ENCODE peak calls at places on chromosomes 6 and 20, in four cellular contexts. Z is HepG2, R is GM12878, T is K562. M is an unnamed sample.

GRCh38 chr20:31602779-31603441 is 2.2 kb upstream of the ID1 start:
- DNase-seq in Z (peak; percentile 66), R (peak; percentile 51), T (no peak), M (no peak)

GRCh38 chr6:151164383-151164782 is 75.4 kb upstream of the AKAP12 start:
- DNase-seq in Z (no peak), R (no peak), T (no peak), M (no peak)

GRCh38 chr20:24956001-24956761 is 7.1 kb downstream of the CST7 start:
- DNase-seq in Z (no peak), R (no peak), T (no peak), M (no peak)

GRCh38 chr6:135738646-135739045 is 112.9 kb upstream of the PDE7B start:
- DNase-seq in Z (no peak), R (no peak), T (no peak), M (no peak)

GRCh38 chr6:166562726-166563125 is 23.8 kb downstream of the RAMACL start:
- DNase-seq in Z (no peak), R (no peak), T (no peak), M (no peak)

GRCh38 chr20:35302421-35303335 is 10.5 kb upstream of the FAM83C start:
- DNase-seq in Z (no peak), R (no peak), T (no peak), M (no peak)

GRCh38 chr6:63883597-63883996 is 248.0 kb downstream of the PHF3 start:
- DNase-seq in Z (no peak), R (no peak), T (no peak), M (no peak)

GRCh38 chr6:150074651-150075416 is 5.9 kb upstream of the ULBP3 start:
- DNase-seq in Z (no peak), R (no peak), T (no peak), M (no peak)

GRCh38 chr6:108689279-108690161 is 128.8 kb downstream of the FOXO3 start:
- DNase-seq in Z (no peak), R (no peak), T (peak; percentile 52), M (no peak)

GRCh38 chr6:33419580-33420492 is at the start of gene SYNGAP1:
- DNase-seq in Z (no peak), R (no peak), T (no peak), M (no peak)

GRCh38 chr20:46998497-46999190 is 104.0 kb downstream of the EYA2 start:
- DNase-seq in Z (no peak), R (no peak), T (no peak), M (no peak)

GRCh38 chr6:107458687-107459282 is 579 bp downstream of the PDSS2 start:
- DNase-seq in Z (peak; percentile 25), R (peak; percentile 8), T (peak; percentile 20), M (peak; percentile 38)

GRCh38 chr20:37223053-37223452 is 38.6 kb downstream of the GHRH start:
- DNase-seq in Z (no peak), R (no peak), T (no peak), M (no peak)

GRCh38 chr6:124132256-124132655 is 328.6 kb downstream of the NKAIN2 start:
- DNase-seq in Z (no peak), R (no peak), T (no peak), M (no peak)

GRCh38 chr20:14924433-14924832 is 587.0 kb upstream of the FLRT3 start:
- DNase-seq in Z (no peak), R (no peak), T (no peak), M (no peak)

DNA sequence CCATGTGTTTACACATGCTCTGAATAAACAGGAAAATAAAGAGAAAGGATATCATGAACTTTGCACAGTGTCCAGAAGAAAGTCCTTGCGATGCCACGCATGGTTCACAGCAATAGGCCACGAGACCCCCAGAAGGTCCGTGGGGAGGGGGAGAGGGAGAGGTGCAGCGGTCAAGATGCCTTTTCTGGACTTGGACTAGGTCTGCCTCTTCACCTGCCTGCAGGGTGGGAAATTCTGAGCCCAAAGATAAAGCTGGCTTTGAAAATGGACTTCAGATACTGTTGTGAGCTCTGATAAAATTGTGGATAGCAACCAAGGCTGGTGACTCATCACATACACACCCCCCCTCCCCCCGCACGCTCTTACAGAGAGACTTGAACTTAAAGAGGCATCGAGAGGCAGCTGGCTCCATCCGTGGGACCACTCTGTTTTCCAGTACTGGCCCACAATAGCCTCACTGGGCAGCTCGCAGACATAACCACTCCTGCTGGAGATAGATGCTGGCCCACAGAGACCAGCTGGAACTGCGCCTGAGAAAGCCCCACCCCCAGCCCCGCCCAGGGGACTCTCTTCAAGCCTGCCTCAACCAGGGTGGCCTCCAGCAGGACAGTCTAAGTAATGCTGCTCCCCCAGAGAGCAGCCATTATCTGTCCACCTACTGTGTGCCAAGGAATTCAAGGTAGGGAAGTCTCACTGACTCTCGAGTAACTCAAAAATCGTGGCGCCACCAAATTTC is 21.2 kb upstream of the NFATC2 start:
- DNase-seq in Z (peak; percentile 68), R (no peak), T (peak; percentile 85), M (peak; percentile 59)
- TF ChIP-seq SP1 in Z (no peak), R (no peak), T (no peak), M (no peak)

DNA sequence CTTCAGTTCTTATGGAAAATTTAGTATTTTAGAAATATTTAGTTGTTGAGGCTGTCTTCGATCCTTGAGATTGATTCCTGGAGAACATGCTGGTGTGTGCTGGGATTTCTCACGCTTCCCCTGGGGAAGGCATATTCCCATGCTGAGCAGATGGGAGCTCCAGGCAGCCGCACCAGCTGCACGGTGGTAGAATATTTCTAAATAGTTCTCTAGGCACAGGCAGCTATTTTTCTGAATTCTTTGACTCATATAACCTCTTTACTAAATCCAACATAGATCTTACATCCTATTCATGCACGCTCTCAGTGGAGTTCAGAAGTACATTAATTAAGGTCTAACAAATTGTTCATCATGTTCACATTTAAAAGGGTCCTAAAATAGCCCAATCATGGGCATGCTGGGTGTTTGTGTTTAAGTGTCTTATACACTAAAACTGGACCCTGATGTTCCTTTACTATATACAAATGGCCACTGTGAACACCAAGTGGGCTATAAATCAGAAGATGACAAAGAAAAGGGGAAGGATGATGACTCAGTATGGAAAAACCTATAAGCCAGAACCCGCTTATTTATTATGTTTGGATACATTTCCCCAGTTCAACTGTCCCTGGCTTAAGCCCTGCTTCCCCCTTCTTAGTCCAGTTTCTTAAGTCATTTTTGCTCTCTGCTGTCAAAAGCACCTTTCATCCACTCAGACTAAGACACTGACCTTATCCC is 138.5 kb downstream of the UST start:
- DNase-seq in Z (no peak), R (no peak), T (no peak), M (no peak)
- TF ChIP-seq FOXK2 in Z (no peak), R (no peak), T (no peak), M (no peak)

DNA sequence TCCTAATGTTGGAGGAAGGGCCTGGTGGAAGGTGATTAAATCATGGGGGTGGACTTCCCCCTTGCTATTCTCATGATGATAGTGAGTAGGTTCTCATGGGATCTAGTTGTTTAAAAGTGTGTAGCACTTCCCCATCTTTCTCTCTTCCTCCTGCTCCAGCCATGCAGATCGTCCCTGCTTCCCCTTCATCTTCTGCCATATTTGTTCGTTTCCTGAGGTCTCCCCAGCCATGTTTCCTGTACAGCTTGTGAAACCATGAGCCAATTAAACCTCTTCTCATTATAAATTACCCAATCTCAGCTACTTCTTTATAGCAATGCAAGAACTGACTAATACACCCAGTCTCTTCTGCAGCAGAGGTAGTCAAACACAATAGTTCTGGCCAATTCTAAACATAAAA is 5.4 kb downstream of the EPM2A start:
- DNase-seq in Z (no peak), R (no peak), T (no peak), M (no peak)
- TF ChIP-seq SP1 in Z (no peak), R (no peak), T (no peak), M (no peak)

GRCh38 chr20:59448828-59449444 is 148.5 kb downstream of the EDN3 start:
- DNase-seq in Z (no peak), R (no peak), T (no peak), M (no peak)

GRCh38 chr20:59453634-59454241 is 150.6 kb upstream of the PHACTR3 start:
- DNase-seq in Z (no peak), R (no peak), T (no peak), M (no peak)

GRCh38 chr20:59456342-59457132 is 147.8 kb upstream of the PHACTR3 start:
- DNase-seq in Z (no peak), R (no peak), T (no peak), M (no peak)

GRCh38 chr20:59455392-59456341 is 148.7 kb upstream of the PHACTR3 start:
- DNase-seq in Z (no peak), R (no peak), T (peak; percentile 24), M (peak; percentile 49)

DNA sequence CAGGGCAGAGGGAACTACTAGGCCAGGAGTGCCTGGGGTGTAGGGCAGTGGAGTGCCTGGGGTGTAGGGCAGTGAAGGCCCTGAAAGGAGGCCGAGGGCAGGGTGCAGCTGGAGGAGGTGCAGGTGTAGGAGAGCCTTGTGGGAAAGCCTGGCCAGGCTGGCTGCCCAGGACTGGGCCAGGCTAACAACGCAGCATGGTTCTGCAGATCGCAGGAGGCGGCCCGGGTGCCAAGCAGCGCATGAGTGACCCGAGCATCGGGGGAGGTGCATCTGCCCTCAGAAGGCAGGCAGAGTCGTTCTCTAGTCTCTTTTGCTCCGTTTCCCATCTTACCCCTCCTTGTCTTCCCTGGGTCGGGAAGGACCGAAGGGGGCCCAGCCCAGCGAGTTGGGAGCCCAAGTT is 151.5 kb upstream of the PHACTR3 start:
- DNase-seq in Z (no peak), R (no peak), T (no peak), M (no peak)
- TF ChIP-seq FOXK2 in Z (no peak), R (no peak), T (no peak), M (no peak)

GRCh38 chr6:74826318-74826717 is 379.5 kb downstream of the COL12A1 start:
- DNase-seq in Z (no peak), R (no peak), T (no peak), M (no peak)
- TF ChIP-seq SP1 in Z (no peak), R (no peak), T (no peak), M (no peak)

GRCh38 chr6:42911171-42912021 is 4.5 kb upstream of the PTCRA start:
- DNase-seq in Z (no peak), R (no peak), T (no peak), M (no peak)
- TF ChIP-seq FOXK2 in Z (no peak), R (no peak), T (no peak), M (no peak)

GRCh38 chr6:73610444-73611275 is 43.1 kb downstream of the SLC17A5 start:
- DNase-seq in Z (peak; percentile 52), R (peak; percentile 23), T (no peak), M (no peak)
- TF ChIP-seq SP1 in Z (no peak), R (no peak), T (no peak), M (no peak)

M was measured in HEK293T.